ENCODE peak calls at places on chromosomes 13 and 19, in five cellular contexts. S, F, B, Z and P are unnamed samples.

GRCh38 chr19:3471954-3472655 is 8.2 kb downstream of the SMIM24 start:
- DNase-seq in S (no peak), F (no peak), B (peak), Z (no peak), P (peak)

GRCh38 chr19:30071871-30072270 is 129.8 kb downstream of the URI1 start:
- DNase-seq in Z (no peak), B (no peak), S (no peak), F (no peak), P (no peak)

GRCh38 chr19:6802336-6803035 is 30.0 kb downstream of the VAV1 start:
- DNase-seq in S (no peak), B (peak), Z (no peak), F (no peak), P (no peak)

GRCh38 chr13:53216767-53217166 is 188.2 kb downstream of the OLFM4 start:
- DNase-seq in S (no peak), Z (no peak), F (no peak), B (no peak), P (no peak)

GRCh38 chr13:24228852-24229458 is 68.4 kb downstream of the SPATA13 start:
- DNase-seq in S (peak), Z (peak), B (no peak), F (peak), P (peak)

GRCh38 chr13:61406275-61406674 is 9.4 kb downstream of the PCDH20 start:
- DNase-seq in Z (no peak), S (no peak), B (no peak), F (no peak), P (no peak)

GRCh38 chr19:43574424-43575155 is 737 bp downstream of the XRCC1 start:
- DNase-seq in B (no peak), F (no peak), Z (no peak), S (no peak), P (no peak)

GRCh38 chr19:40444181-40445005 is at the start of gene SERTAD3:
- DNase-seq in F (peak), Z (peak), B (peak), S (peak), P (peak)

GRCh38 chr19:47848871-47849473 is 10.1 kb upstream of the TPRX2 start:
- DNase-seq in Z (peak), F (no peak), S (peak), B (peak), P (peak)

GRCh38 chr13:114059946-114060860 is 72.2 kb downstream of the RASA3 start:
- DNase-seq in S (no peak), Z (no peak), B (peak), F (no peak), P (no peak)

GRCh38 chr13:30088312-30088855 is 219.0 kb downstream of the KATNAL1 start:
- DNase-seq in F (no peak), B (no peak), Z (no peak), S (no peak), P (no peak)

GRCh38 chr13:73090116-73090811 is 31.5 kb downstream of the KLF5 start:
- DNase-seq in B (no peak), S (peak), Z (peak), F (peak), P (peak)

GRCh38 chr19:50861496-50862286 is 7.0 kb downstream of the KLK3 start:
- DNase-seq in Z (no peak), B (no peak), F (no peak), S (no peak), P (no peak)

GRCh38 chr13:39406688-39407087 is 196.3 kb downstream of the LHFPL6 start:
- DNase-seq in F (no peak), Z (no peak), S (no peak), B (no peak), P (no peak)

GRCh38 chr13:48236528-48237353 is 3.7 kb downstream of the ITM2B start:
- DNase-seq in S (peak), B (no peak), F (no peak), Z (no peak), P (no peak)

GRCh38 chr19:18441804-18442788 is 4.2 kb upstream of the ISYNA1 start:
- DNase-seq in B (no peak), F (no peak), S (no peak), Z (no peak), P (no peak)

GRCh38 chr19:18443831-18444230 is 5.9 kb upstream of the ISYNA1 start:
- DNase-seq in B (no peak), F (no peak), Z (no peak), S (no peak), P (no peak)

GRCh38 chr19:18444513-18444912 is 6.6 kb upstream of the ISYNA1 start:
- DNase-seq in F (no peak), B (no peak), S (no peak), Z (no peak), P (no peak)

GRCh38 chr19:18442941-18443340 is 5.0 kb upstream of the ISYNA1 start:
- DNase-seq in Z (no peak), F (no peak), B (no peak), S (no peak), P (no peak)

DNA sequence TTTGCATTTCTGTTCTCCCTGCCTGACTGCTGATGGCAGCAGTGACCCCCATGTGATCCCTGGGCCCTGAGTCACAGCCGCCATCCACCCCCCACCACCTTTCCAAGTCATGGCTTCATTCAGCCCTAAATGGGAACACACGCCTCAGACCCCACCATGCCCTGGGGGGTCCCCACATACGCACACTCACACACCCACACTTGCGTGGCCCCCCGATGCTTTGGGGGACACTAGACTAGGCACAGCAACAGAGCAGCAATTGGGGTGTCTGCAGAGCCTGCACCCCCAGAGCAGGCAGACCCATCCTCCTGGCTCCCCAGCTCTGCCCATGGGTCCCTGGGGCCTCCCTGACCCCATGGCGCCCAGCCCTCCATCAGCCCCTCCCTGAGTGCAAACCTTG is 5.5 kb upstream of the ISYNA1 start:
- DNase-seq in S (no peak), Z (no peak), B (no peak), F (no peak), P (no peak)
- TF ChIP-seq CTCF in S (no peak), Z (no peak), B (no peak), F (no peak), P (no peak)

GRCh38 chr19:8001995-8002849 is 3.2 kb downstream of the ELAVL1 start:
- DNase-seq in B (peak), S (peak), Z (peak), F (peak), P (peak)
- H3K4me3 ChIP-seq in B (no peak), S (peak), Z (no peak), F (peak), P (peak)

GRCh38 chr19:1082928-1083816 is 12.0 kb downstream of the POLR2E start:
- DNase-seq in Z (no peak), F (no peak), S (no peak), B (peak), P (no peak)

GRCh38 chr19:1080360-1081161 is 13.6 kb downstream of the ARHGAP45 start:
- DNase-seq in S (no peak), B (peak), F (no peak), Z (no peak), P (no peak)

GRCh38 chr19:1079566-1080111 is 12.7 kb downstream of the ARHGAP45 start:
- DNase-seq in F (no peak), S (no peak), Z (no peak), B (peak), P (no peak)

GRCh38 chr19:1082165-1082927 is 12.8 kb downstream of the POLR2E start:
- DNase-seq in B (peak), F (no peak), Z (peak), S (no peak), P (no peak)

DNA sequence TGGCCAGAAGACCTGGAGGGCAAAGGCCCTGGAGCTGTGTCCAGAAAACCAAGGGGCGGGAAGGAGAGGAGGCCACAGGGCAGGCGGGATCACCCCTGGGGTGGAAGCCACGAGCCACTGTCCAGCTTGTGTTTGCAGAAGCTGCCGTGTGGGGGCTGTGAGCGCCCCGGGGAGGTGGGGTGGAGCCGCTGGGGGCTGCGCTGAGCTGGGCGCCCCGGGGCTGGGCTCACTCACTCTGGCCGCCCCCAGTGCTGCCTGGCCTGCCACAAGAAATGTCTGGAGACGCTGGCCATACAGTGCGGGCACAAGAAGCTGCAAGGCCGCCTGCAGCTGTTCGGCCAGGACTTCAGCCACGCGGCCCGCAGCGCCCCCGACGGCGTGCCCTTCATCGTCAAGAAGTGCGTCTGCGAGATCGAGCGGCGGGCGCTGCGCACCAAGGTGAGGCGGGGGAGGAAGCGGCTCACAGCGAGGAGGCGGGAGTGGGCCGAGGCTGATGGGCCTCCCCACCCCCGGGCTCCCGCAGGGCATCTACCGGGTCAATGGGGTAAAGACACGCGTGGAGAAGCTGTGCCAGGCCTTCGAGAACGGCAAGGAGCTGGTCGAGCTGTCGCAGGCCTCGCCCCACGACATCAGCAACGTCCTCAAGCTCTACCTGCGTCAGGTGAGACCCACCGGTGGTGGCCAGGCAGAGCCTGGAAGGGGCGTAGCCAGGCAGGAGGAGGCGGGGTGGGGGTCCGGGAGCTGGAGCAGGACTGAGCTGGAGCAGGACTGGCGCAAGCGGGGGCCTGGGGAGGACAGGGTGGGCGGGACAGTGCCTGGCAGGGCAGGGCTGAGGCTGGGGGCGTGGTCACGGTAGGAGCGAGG is 13.6 kb downstream of the POLR2E start:
- DNase-seq in F (no peak), S (no peak), Z (peak), B (peak), P (no peak)
- TF ChIP-seq CTCF in F (no peak), S (no peak), Z (peak), B (no peak), P (no peak)

GRCh38 chr19:12648088-12648487 is 18.5 kb downstream of the MAN2B1 start:
- DNase-seq in Z (no peak), F (no peak), S (no peak), B (no peak), P (no peak)

GRCh38 chr19:12649941-12650340 is 16.6 kb downstream of the MAN2B1 start:
- DNase-seq in S (no peak), B (no peak), F (no peak), Z (no peak), P (no peak)

GRCh38 chr19:12647047-12647446 is 19.5 kb downstream of the MAN2B1 start:
- DNase-seq in S (no peak), F (no peak), B (no peak), Z (no peak), P (no peak)

GRCh38 chr19:12647490-12648071 is 19.0 kb downstream of the MAN2B1 start:
- DNase-seq in Z (peak), S (peak), B (peak), F (no peak), P (peak)

DNA sequence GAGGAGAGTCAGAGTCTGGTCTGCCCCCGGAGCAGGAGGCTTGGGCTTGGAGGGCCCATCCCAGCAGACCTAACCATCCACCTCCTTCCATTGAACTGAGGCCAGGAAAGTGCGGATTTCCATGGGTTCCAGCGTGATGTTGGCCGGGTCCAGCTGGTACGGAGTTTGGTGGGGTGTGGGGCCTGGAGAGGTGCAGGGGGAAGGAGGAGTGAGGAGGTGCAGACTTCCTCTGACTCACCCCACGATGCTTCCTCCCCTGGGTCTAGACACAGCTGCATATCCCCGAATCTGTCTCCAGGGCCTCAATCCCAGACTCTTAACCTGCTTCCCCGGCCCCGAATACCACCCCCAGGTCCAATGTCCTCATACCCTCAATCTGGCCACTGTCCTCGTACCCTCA is 20.0 kb downstream of the MAN2B1 start:
- DNase-seq in S (no peak), F (no peak), Z (no peak), B (no peak), P (no peak)
- H3K4me3 ChIP-seq in S (no peak), F (no peak), Z (no peak), B (no peak), P (no peak)

GRCh38 chr13:50167967-50168366 is 152.7 kb downstream of the KCNRG start:
- DNase-seq in Z (no peak), B (no peak), S (no peak), F (no peak), P (no peak)

GRCh38 chr13:50167224-50167947 is 152.1 kb downstream of the KCNRG start:
- DNase-seq in S (no peak), Z (no peak), F (no peak), B (no peak), P (no peak)

GRCh38 chr13:50168803-50169202 is 153.6 kb downstream of the KCNRG start:
- DNase-seq in B (no peak), S (no peak), F (no peak), Z (no peak), P (no peak)

GRCh38 chr13:50171585-50172282 is 156.5 kb downstream of the KCNRG start:
- DNase-seq in Z (no peak), S (no peak), F (no peak), B (no peak), P (no peak)

DNA sequence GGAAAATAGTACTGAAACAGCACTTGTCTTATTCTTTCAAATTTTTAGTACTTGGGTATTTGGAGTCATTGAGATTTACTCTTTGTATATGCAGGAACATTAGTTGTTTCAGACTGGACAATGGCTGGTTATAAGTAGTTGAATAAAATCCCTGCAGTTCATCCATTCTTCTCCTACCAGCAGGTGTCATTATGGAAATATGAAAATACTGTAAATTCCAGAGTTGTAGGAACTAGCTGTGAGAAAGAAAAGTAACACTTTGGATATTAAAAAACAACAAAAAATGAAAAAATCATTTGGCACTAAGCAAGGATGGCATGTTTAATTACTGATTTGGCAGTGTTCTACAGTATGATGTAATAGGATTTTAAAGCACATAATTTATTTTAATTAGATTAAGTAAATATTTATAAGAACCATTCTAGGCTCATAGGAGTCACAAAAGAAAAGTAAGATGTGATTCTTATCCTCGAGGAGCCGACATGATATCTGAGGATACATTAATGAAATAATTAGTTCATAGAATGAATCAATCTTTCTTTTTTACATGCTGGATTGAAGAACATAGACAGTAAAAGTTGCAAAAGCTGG is 155.3 kb downstream of the KCNRG start:
- DNase-seq in F (no peak), Z (no peak), B (no peak), S (peak), P (no peak)
- TF ChIP-seq CTCF in F (peak), Z (peak), B (peak), S (peak), P (peak)

GRCh38 chr19:16327131-16327450 is 2.5 kb downstream of the KLF2 start:
- DNase-seq in S (peak), F (no peak), Z (no peak), B (no peak), P (no peak)
- H3K4me3 ChIP-seq in S (peak), F (peak), Z (no peak), B (peak), P (no peak)

DNA sequence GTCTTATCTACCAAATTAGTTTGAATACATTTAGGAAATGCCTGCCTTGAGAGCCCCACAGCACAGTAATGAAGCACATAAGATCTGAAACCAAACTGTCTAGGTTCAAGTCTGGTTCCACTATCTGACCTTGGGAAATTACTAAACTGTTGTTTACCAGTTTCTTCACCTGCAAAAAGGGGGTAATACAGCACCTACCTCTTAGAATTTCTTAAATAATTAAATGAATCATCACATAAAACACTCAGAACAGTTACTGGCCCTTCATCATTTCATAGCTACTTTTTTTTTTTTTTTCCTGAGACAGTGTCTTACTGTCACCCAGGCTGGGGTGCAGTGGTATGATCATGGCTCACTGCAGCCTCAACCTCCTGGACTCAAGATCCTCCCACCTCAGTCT is 59.6 kb downstream of the USP12 start:
- DNase-seq in B (no peak), S (no peak), F (no peak), Z (no peak), P (no peak)
- TF ChIP-seq CTCF in B (no peak), S (no peak), F (no peak), Z (no peak), P (no peak)

DNA sequence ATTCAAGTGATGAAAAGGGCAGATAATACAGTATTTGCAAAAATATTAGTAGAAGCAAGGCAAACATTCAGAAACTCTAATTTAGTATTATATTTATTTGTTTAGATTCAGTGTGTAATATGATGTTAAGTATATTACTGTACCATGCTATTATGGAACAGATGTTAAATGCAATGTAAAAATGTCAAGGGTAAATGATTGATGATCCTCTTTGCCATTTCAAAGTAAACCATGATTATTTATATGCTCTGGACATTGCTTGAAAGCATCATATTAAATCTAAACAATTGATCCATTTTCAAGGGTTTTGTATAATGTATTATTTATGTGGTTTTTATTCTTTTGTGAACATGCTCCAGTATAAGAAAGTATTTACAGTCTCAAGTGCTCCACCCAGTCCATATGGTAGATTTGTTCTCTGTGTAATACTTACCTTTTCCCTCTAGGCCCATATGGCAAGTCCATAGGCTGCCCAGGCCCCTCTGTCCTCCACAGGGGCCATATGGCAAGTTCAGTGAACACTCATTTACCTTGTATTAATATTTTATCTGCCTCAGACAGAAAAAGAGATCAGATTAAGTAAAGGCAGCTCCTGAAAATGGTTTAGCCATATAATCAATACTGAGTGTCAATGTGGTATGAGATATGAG is 353.5 kb downstream of the DACH1 start:
- DNase-seq in Z (no peak), B (no peak), S (no peak), F (no peak), P (no peak)
- H3K4me3 ChIP-seq in Z (no peak), B (no peak), S (no peak), F (no peak), P (no peak)

DNA sequence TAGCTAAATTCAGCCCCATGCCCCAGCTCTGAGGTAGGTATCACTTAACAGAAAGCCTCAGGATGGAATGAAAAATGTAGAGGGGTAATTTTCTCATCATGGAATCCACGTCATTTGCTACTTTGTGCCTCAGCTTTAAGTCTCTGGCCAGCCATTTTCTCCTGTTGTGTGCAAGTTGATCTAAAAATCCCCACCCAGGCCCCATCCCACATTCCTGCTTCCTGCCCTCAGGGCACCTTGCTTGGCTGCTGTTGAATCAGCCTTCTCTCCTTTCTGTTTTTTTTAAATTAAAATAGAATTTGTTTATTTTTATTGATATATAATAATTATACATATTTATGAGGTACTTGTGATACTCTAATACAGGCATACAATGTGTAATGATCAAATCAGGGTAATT is 179.9 kb upstream of the TSHZ3 start:
- DNase-seq in F (no peak), S (no peak), B (no peak), Z (no peak), P (no peak)
- TF ChIP-seq CTCF in F (no peak), S (no peak), B (no peak), Z (no peak), P (no peak)